ENCODE peak calls at places on chromosomes 13 and 19, in nine cellular contexts. Y is RWPE2, H is IMR-90, T is Caco-2, Z is uterus, E is GM23338, A is left ventricle myocardium inferior, F is dorsolateral prefrontal cortex, J is neural progenitor cell. Q is an unnamed sample. For H3K27me3, the result is how much of the 10 kb centered on the place peaks cover.

GRCh38 chr19:49684983-49685553 is 4.3 kb upstream of the ADM5 start:
- DNase-seq in J (no peak), F (no peak), E (no peak), Y (peak), H (no peak), Z (no peak), T (no peak), A (no peak), Q (no peak)

GRCh38 chr19:50414850-50415660 is 3.7 kb upstream of the SPIB start:
- DNase-seq in E (peak), Y (no peak), Z (peak), F (peak), J (peak), H (peak), T (peak), A (peak), Q (peak)

GRCh38 chr13:110182003-110182402 is 125.0 kb downstream of the COL4A1 start:
- DNase-seq in J (no peak), H (no peak), A (no peak), F (no peak), T (no peak), Z (no peak), Y (no peak), E (no peak), Q (no peak)

GRCh38 chr19:5138606-5139594 is 170.0 kb downstream of the KDM4B start:
- DNase-seq in A (no peak), E (no peak), Z (no peak), J (no peak), Y (no peak), H (peak), T (no peak), F (no peak), Q (peak)

GRCh38 chr19:5445667-5446066 is 9.6 kb upstream of the ZNRF4 start:
- DNase-seq in Y (no peak), A (no peak), Z (no peak), E (no peak), H (no peak), F (no peak), T (no peak), J (no peak), Q (peak)

GRCh38 chr13:79782541-79783216 is 301.7 kb downstream of the NDFIP2 start:
- DNase-seq in Y (peak), A (peak), T (peak), F (no peak), J (peak), E (peak), H (peak), Z (no peak), Q (peak)

GRCh38 chr19:21513651-21514050 is 8.2 kb downstream of the ZNF429 start:
- DNase-seq in A (no peak), Z (no peak), T (no peak), H (no peak), F (no peak), Y (no peak), J (no peak), E (no peak), Q (no peak)

GRCh38 chr13:40479196-40479845 is 187.1 kb downstream of the FOXO1 start:
- DNase-seq in F (peak), Y (no peak), E (no peak), A (no peak), J (no peak), H (no peak), Z (peak), T (no peak), Q (no peak)

GRCh38 chr19:33781996-33782395 is 14.7 kb upstream of the KCTD15 start:
- DNase-seq in F (no peak), J (no peak), E (no peak), H (peak), Y (no peak), T (no peak), A (no peak), Z (no peak), Q (no peak)

GRCh38 chr19:3492131-3492839 is 8.2 kb downstream of the DOHH start:
- DNase-seq in T (no peak), Z (no peak), E (no peak), H (no peak), A (no peak), Y (no peak), F (no peak), J (no peak), Q (no peak)

GRCh38 chr19:49104229-49104864 is 9.8 kb upstream of the LIN7B start:
- DNase-seq in F (no peak), E (no peak), A (no peak), Z (no peak), J (no peak), T (no peak), H (no peak), Y (no peak), Q (no peak)

GRCh38 chr13:34250151-34250550 is 432.2 kb downstream of the RFC3 start:
- DNase-seq in F (no peak), Y (no peak), H (no peak), J (no peak), A (no peak), T (no peak), E (no peak), Z (no peak), Q (no peak)

GRCh38 chr19:56829586-56829985 is 10.9 kb downstream of the PEG3 start:
- DNase-seq in H (no peak), Y (no peak), F (no peak), T (no peak), E (no peak), A (no peak), Z (no peak), J (no peak), Q (no peak)

GRCh38 chr13:77544365-77544764 is 8.9 kb downstream of the SCEL start:
- DNase-seq in H (no peak), E (no peak), F (no peak), A (peak), Z (peak), T (no peak), Y (no peak), J (no peak), Q (peak)

GRCh38 chr13:106756446-106756845 is 188.5 kb upstream of the ARGLU1 start:
- DNase-seq in F (no peak), A (no peak), E (no peak), Y (no peak), T (no peak), H (no peak), J (peak), Z (no peak), Q (no peak)

GRCh38 chr19:9009935-9010651 is at the start of gene MUC16:
- DNase-seq in T (no peak), H (no peak), Z (no peak), F (no peak), Y (no peak), E (peak), J (no peak), A (no peak), Q (no peak)

GRCh38 chr19:3710265-3710812 is 2.2 kb downstream of the TJP3 start:
- DNase-seq in A (peak), J (no peak), Y (peak), H (peak), T (peak), Z (no peak), E (peak), F (peak), Q (peak)

GRCh38 chr19:39823693-39824092 is 10.3 kb downstream of the DYRK1B start:
- DNase-seq in F (no peak), Y (no peak), J (peak), T (no peak), H (no peak), A (no peak), E (peak), Z (no peak), Q (no peak)

GRCh38 chr13:33764716-33765115 is 53.2 kb upstream of the RFC3 start:
- DNase-seq in J (no peak), H (no peak), F (no peak), A (no peak), E (no peak), Y (no peak), T (no peak), Z (no peak), Q (peak)

GRCh38 chr19:30870861-30871260 is 478.4 kb downstream of the TSHZ3 start:
- DNase-seq in A (no peak), Z (no peak), Y (no peak), E (no peak), F (no peak), J (no peak), H (peak), T (no peak), Q (no peak)

GRCh38 chr13:37602743-37603381 is 4.3 kb upstream of the POSTN start:
- DNase-seq in T (no peak), E (no peak), J (no peak), A (no peak), Z (no peak), F (no peak), Y (no peak), H (peak), Q (peak)

GRCh38 chr19:46813570-46814358 is 25.4 kb upstream of the SLC1A5 start:
- DNase-seq in Z (peak), F (no peak), H (peak), A (peak), E (no peak), Y (no peak), J (no peak), T (no peak), Q (peak)

GRCh38 chr13:55038230-55038629 is 2009.6 kb downstream of the OLFM4 start:
- DNase-seq in H (no peak), F (no peak), Y (no peak), A (no peak), T (no peak), Z (no peak), J (no peak), E (no peak), Q (no peak)

GRCh38 chr19:51808333-51808986 is 13.5 kb downstream of the FPR3 start:
- DNase-seq in H (no peak), A (no peak), J (no peak), Z (no peak), T (no peak), F (no peak), E (no peak), Y (no peak), Q (peak)

GRCh38 chr19:46678110-46678732 is 17.2 kb upstream of the DACT3 start:
- DNase-seq in Z (no peak), H (no peak), Y (no peak), J (peak), A (no peak), F (no peak), E (peak), T (peak), Q (peak)

GRCh38 chr19:45076029-45076850 is at the start of gene ZNF296:
- DNase-seq in Y (no peak), E (peak), H (no peak), Z (peak), A (peak), J (peak), T (peak), F (no peak), Q (peak)

GRCh38 chr19:45098521-45099464 is 5.8 kb downstream of the PPP1R37 start:
- DNase-seq in E (no peak), T (no peak), F (peak), J (no peak), A (peak), Y (no peak), Z (peak), H (peak), Q (no peak)

GRCh38 chr13:50612717-50613116 is 230.8 kb downstream of the DLEU7 start:
- DNase-seq in Y (no peak), E (no peak), H (no peak), J (no peak), T (no peak), F (no peak), A (no peak), Z (no peak), Q (no peak)

GRCh38 chr19:42531313-42531712 is 3.0 kb upstream of the CEACAM1 start:
- DNase-seq in Z (no peak), E (no peak), F (no peak), H (no peak), T (no peak), Y (no peak), J (no peak), A (no peak), Q (peak)

GRCh38 chr13:78607409-78608253 is 4.3 kb upstream of the POU4F1 start:
- DNase-seq in J (peak), Y (no peak), E (peak), F (no peak), A (no peak), T (no peak), H (no peak), Z (no peak), Q (no peak)

GRCh38 chr19:56116606-56117005 is 4.5 kb downstream of the ZNF787 start:
- DNase-seq in E (no peak), Z (no peak), H (no peak), F (no peak), Y (no peak), J (no peak), T (no peak), A (no peak), Q (no peak)

GRCh38 chr13:62139597-62139996 is 723.9 kb upstream of the PCDH20 start:
- DNase-seq in Z (no peak), H (no peak), F (no peak), J (no peak), Y (no peak), T (no peak), E (no peak), A (no peak), Q (no peak)

GRCh38 chr19:53328967-53329366 is 4.6 kb upstream of the ZNF845 start:
- DNase-seq in T (no peak), Y (no peak), Z (peak), F (no peak), H (peak), J (no peak), E (peak), A (peak), Q (no peak)

GRCh38 chr19:48724796-48725753 is 5.5 kb upstream of the MAMSTR start:
- DNase-seq in E (peak), H (peak), A (peak), Y (no peak), T (no peak), Z (peak), F (no peak), J (peak), Q (peak)

DNA sequence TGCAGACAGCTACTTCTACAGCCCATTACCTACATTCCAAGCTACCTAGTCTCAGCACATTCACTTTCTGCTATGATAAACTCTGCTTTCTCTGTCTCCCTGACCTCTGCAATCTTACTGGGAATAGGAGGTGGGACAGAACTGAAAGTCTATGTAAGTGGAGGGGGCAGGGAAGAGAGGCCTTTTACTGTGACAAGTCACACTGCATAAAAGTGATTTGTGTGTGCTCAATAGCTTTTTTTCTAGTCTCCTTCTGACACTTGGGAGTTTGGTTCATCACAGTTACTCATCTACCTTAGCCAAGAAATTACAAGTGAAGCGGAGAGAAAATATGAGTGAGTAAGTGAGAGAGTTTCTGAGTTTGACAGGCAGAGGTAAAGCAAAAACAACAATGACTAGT is 322.4 kb downstream of the OLFM4 start:
- DNase-seq in Y (no peak), E (no peak), A (no peak), F (no peak), T (no peak), J (no peak), Z (no peak), H (no peak), Q (no peak)
- H3K4me3 ChIP-seq in Y (no peak), E (no peak), A (no peak), F (no peak), T (no peak), J (no peak), Z (no peak), H (no peak), Q (no peak)

GRCh38 chr19:29086182-29086581 is 126.8 kb downstream of the UQCRFS1 start:
- DNase-seq in A (no peak), J (no peak), H (no peak), Z (no peak), E (no peak), F (no peak), Y (no peak), T (peak), Q (no peak)

GRCh38 chr19:29086646-29087045 is 126.3 kb downstream of the UQCRFS1 start:
- DNase-seq in Y (no peak), H (no peak), A (no peak), E (no peak), T (no peak), J (no peak), Z (no peak), F (no peak), Q (no peak)

GRCh38 chr19:29083863-29084262 is 129.1 kb downstream of the UQCRFS1 start:
- DNase-seq in T (no peak), Y (no peak), F (no peak), H (no peak), J (no peak), Z (no peak), A (no peak), E (no peak), Q (no peak)

GRCh38 chr19:29085630-29086029 is 127.3 kb downstream of the UQCRFS1 start:
- DNase-seq in Z (no peak), A (no peak), H (no peak), Y (no peak), J (no peak), T (no peak), E (no peak), F (no peak), Q (no peak)

GRCh38 chr19:29084266-29084665 is 128.7 kb downstream of the UQCRFS1 start:
- DNase-seq in T (no peak), A (no peak), Z (no peak), F (no peak), H (no peak), J (peak), E (peak), Y (no peak), Q (no peak)
- TF ChIP-seq CTCF in T (peak), A (peak), Z (no peak), F (no peak), H (peak), J (peak), E (peak), Y (peak), Q (no peak)

GRCh38 chr19:58091251-58091995 is 6.6 kb downstream of the ZSCAN18 start:
- DNase-seq in F (no peak), J (no peak), H (no peak), Y (no peak), T (no peak), E (peak), Z (no peak), A (no peak), Q (no peak)

GRCh38 chr19:58093071-58093470 is 5.0 kb downstream of the ZSCAN18 start:
- DNase-seq in J (no peak), E (no peak), Y (no peak), F (no peak), T (no peak), Z (no peak), H (no peak), A (no peak), Q (no peak)

GRCh38 chr19:58086825-58087710 is 11.0 kb downstream of the ZSCAN18 start:
- DNase-seq in F (no peak), J (no peak), Y (no peak), Z (no peak), E (no peak), H (no peak), T (no peak), A (no peak), Q (no peak)

GRCh38 chr19:58088521-58089052 is 9.4 kb downstream of the ZSCAN18 start:
- DNase-seq in A (no peak), Z (no peak), F (no peak), E (no peak), H (no peak), J (no peak), T (no peak), Y (no peak), Q (no peak)

GRCh38 chr19:58089846-58090245 is 8.2 kb downstream of the ZSCAN18 start:
- DNase-seq in Z (no peak), J (no peak), T (no peak), H (no peak), E (no peak), A (no peak), F (no peak), Y (no peak), Q (no peak)
- H3K27me3 ChIP-seq in Z (under half), J (under half), T (under half), H (under half), E (under half), A (under half), F (under half), Y (under half), Q (under half)

GRCh38 chr19:1263198-1263597 is 5.9 kb upstream of the CIRBP start:
- DNase-seq in Y (no peak), F (no peak), T (no peak), E (no peak), J (no peak), A (no peak), Z (no peak), H (no peak), Q (no peak)
- H3K4me3 ChIP-seq in Y (no peak), F (no peak), T (no peak), E (peak), J (no peak), A (no peak), Z (no peak), H (no peak), Q (no peak)

DNA sequence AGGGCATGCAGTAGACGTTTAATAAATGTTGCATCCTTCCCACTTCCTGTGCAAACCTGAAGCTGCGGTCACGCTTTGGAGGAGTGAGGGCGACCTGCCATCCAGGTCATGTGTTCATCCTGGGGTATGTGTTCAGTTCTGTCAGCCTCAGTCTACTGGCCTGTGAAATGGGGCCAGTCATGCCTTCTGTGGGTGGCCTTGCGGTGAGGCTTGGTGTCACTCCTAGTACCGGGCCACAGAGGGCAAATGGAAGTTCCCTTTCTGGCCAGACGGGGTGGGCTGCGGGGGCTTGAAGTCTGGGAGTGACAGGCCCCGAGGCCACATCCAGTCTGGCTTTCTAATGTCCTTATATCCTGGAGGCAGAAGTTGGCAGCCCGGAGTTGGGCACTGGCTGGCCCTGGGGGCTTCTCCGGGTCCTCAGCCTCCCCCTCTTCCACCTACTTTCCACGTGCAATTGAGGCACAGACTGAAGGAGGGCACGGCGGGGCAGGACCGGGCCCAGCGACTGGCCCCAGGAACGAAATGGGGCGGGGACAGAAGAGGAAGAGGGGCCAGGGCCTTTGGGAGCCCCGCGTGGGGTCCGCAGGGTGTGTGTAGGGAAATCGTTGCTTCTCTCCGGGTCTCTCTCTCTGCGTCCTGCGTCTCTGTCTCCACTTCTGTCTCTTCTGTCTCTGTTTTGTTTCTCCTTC is 11.1 kb downstream of the PDE4A start:
- DNase-seq in T (no peak), Y (no peak), J (no peak), Z (peak), A (peak), H (no peak), F (no peak), E (peak), Q (no peak)
- TF ChIP-seq CTCF in T (no peak), Y (no peak), J (no peak), Z (no peak), A (no peak), H (no peak), F (no peak), E (no peak), Q (no peak)

GRCh38 chr13:112907286-112907685 is 61.7 kb upstream of the MCF2L start:
- DNase-seq in Z (no peak), F (no peak), T (no peak), A (no peak), Y (no peak), E (no peak), J (no peak), H (no peak), Q (no peak)
- H3K27me3 ChIP-seq in Z (under half), F (under half), T (under half), A (under half), Y (under half), E (under half), J (under half), H (half or more), Q (under half)

GRCh38 chr13:99367663-99368448 is 60.7 kb upstream of the GPR183 start:
- DNase-seq in T (no peak), A (no peak), Y (no peak), Z (no peak), H (no peak), E (peak), F (no peak), J (no peak), Q (no peak)
- H3K4me3 ChIP-seq in T (no peak), A (no peak), Y (no peak), Z (no peak), H (no peak), E (no peak), F (no peak), J (no peak), Q (no peak)

GRCh38 chr19:15105044-15105443 is 2.2 kb upstream of the SYDE1 start:
- DNase-seq in F (no peak), J (no peak), T (no peak), A (no peak), Z (no peak), Y (no peak), H (no peak), E (no peak), Q (no peak)
- TF ChIP-seq CTCF in F (no peak), J (no peak), T (no peak), A (no peak), Z (no peak), Y (no peak), H (no peak), E (no peak), Q (no peak)

GRCh38 chr13:94707400-94708021 is 4.8 kb downstream of the SOX21 start:
- DNase-seq in E (peak), A (no peak), F (no peak), Z (no peak), J (peak), T (no peak), H (no peak), Y (no peak), Q (no peak)

GRCh38 chr13:94705081-94705751 is 7.1 kb downstream of the SOX21 start:
- DNase-seq in F (no peak), Y (no peak), T (no peak), A (no peak), Z (no peak), E (peak), H (no peak), J (peak), Q (no peak)

GRCh38 chr13:94706101-94706853 is 6.1 kb downstream of the SOX21 start:
- DNase-seq in T (no peak), E (peak), J (peak), Y (no peak), Z (no peak), F (no peak), A (no peak), H (no peak), Q (no peak)

GRCh38 chr13:94708031-94708571 is 4.2 kb downstream of the SOX21 start:
- DNase-seq in H (no peak), T (no peak), F (no peak), A (no peak), E (peak), Y (no peak), J (peak), Z (no peak), Q (no peak)

GRCh38 chr13:94706854-94707399 is 5.4 kb downstream of the SOX21 start:
- DNase-seq in E (peak), Z (no peak), A (no peak), Y (no peak), J (peak), T (no peak), H (no peak), F (no peak), Q (no peak)
- H3K27me3 ChIP-seq in E (half or more), Z (under half), A (half or more), Y (half or more), J (under half), T (under half), H (half or more), F (half or more), Q (under half)

Q was measured in bronchial epithelial cell.